ENCODE peak calls at places on chromosomes 12 and 14, in nine cellular contexts. E is ovary, D is A549, G is transverse colon, H is upper lobe of left lung, P is HepG2, X is stomach, Y is sigmoid colon, O is K562. T is an unnamed sample.

GRCh38 chr12:116466536-116466935 is 92.6 kb upstream of the MAP1LC3B2 start:
- DNase-seq in E (no peak), D (no peak), G (no peak), H (no peak), P (no peak), X (no peak), Y (no peak), O (no peak), T (no peak)

GRCh38 chr14:96509457-96510090 is 7.4 kb downstream of the PAPOLA start:
- DNase-seq in E (no peak), D (no peak), G (no peak), H (no peak), P (no peak), X (no peak), Y (no peak), O (no peak), T (no peak)

GRCh38 chr12:28583771-28584261 is 393.6 kb downstream of the CCDC91 start:
- DNase-seq in E (no peak), D (peak; percentile 25), G (no peak), H (no peak), P (no peak), X (no peak), Y (no peak), O (no peak), T (no peak)

GRCh38 chr12:61870658-61871559 is 389.3 kb upstream of the USP15 start:
- DNase-seq in E (no peak), D (no peak), G (no peak), H (no peak), P (no peak), X (no peak), Y (no peak), O (no peak), T (no peak)

GRCh38 chr12:96858162-96858561 is 48.9 kb upstream of the NEDD1 start:
- DNase-seq in E (no peak), D (no peak), G (no peak), H (no peak), P (no peak), X (no peak), Y (no peak), O (no peak), T (no peak)

GRCh38 chr14:54121461-54121860 is 164.8 kb upstream of the BMP4 start:
- DNase-seq in E (no peak), D (no peak), G (no peak), H (no peak), P (no peak), X (no peak), Y (no peak), O (no peak), T (no peak)

GRCh38 chr14:59566725-59567124 is 9.9 kb downstream of the CCDC175 start:
- DNase-seq in E (no peak), D (no peak), G (no peak), H (no peak), P (no peak), X (no peak), Y (no peak), O (no peak), T (no peak)

GRCh38 chr12:132079190-132079589 is 64.9 kb downstream of the DDX51 start:
- DNase-seq in E (peak; percentile 83), D (no peak), G (no peak), H (no peak), P (no peak), X (no peak), Y (no peak), O (no peak), T (no peak)

GRCh38 chr14:51592836-51593235 is 58.9 kb upstream of the FRMD6 start:
- DNase-seq in E (no peak), D (no peak), G (no peak), H (no peak), P (no peak), X (no peak), Y (no peak), O (no peak), T (no peak)

GRCh38 chr14:81427348-81428058 is 27.4 kb upstream of the STON2 start:
- DNase-seq in E (peak; percentile 18), D (no peak), G (peak; percentile 26), H (peak; percentile 45), P (no peak), X (no peak), Y (no peak), O (peak; percentile 64), T (no peak)

GRCh38 chr12:105931104-105931503 is 207.7 kb downstream of the NUAK1 start:
- DNase-seq in E (no peak), D (no peak), G (no peak), H (no peak), P (no peak), X (no peak), Y (no peak), O (no peak), T (no peak)

GRCh38 chr12:116382456-116382902 is 105.0 kb upstream of the MED13L start:
- DNase-seq in E (no peak), D (peak; percentile 72), G (no peak), H (no peak), P (no peak), X (no peak), Y (no peak), O (no peak), T (no peak)

DNA sequence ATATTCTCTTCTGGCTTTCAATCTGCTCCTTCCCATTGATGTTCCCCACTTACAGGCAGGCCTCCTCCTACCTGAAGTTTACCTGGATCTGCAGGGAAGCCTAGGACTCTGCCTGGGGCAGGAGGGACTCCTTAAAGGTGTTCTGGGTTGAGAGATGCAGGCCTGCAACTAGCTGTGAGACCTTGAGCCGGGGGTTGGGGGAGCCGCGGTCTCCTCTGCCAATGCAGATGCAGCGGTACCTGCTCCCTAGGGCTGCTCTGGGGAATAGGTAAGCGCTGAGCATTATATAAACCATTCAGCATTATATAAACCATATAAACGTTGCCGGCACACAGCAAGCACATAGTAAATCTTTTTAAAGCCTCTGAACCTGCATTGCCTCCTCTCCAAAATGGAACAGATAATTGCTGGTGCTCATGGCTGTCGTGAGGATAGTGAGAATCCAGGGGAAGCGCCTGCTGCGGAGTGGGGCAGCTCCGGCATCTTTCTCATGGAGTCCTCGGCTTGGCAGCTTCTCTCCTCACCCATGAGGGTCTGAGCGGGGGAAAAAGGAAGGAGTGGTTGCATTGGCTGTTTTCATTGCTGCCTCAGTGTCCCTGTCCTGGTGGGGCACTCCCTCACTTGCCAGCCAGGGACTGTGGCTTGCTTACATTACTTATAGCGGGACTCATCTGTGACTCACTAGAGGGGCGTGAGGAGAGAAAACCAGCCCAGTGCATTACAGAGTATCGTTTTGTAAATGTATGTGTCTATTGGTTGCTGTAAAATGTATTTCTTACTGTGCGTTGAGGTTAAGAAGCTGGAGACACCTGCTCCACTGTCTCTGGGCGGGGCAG is 12.5 kb upstream of the KRT80 start:
- DNase-seq in E (no peak), D (no peak), G (no peak), H (no peak), P (no peak), X (no peak), Y (peak; percentile 47), O (no peak), T (peak; percentile 56)
- TF ChIP-seq EP300 in E (no peak), D (no peak), G (no peak), H (no peak), P (no peak), X (no peak), Y (no peak), O (no peak), T (no peak)

DNA sequence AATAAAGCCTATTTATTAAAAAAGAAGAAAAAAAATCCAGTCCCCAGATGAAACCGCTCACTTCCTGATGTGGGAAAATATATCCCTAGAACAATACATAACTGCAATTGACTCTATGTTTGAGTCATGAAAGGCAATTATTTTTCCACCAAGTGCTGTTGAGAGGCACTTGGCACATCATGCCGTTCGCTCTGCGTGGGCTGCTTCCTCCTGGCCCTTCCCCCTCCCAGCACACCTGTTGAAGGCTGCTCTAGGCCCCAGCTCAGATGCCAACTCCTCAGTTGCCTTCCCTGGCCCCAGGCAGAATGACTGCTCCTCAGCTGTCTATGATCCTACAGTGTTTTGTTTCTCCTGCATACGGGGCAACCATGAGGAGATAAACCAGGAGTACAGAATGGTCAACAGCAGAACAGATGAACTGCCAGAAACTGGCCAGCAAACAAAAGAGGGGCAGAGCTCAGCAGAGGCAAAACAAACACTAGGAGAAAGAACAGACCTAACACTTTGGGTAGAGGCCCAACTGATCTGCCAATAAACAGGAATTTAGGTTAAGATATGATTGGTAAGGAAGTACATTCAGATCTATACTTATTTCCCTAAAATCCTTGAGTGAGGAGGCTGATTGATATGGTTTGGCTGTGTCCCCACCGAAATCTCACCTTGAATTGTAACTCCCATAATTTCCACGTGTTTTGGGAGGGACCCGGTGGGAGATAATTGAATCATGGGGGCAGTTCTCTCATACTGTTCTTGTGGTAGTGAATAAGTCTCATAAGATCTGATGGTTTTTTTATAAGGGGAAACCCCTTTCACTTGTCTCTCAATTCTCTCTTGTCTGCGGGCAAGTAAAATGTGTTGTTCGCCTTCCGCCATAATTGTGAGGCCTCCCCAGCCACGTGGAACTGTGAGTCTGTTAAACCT is 58.7 kb downstream of the SLC38A1 start:
- DNase-seq in E (no peak), D (no peak), G (peak; percentile 59), H (peak; percentile 85), P (peak; percentile 11), X (peak; percentile 63), Y (peak; percentile 72), O (no peak), T (no peak)
- TF ChIP-seq POLR2A in E (no peak), D (no peak), G (no peak), H (peak; percentile 30), P (no peak), X (no peak), Y (no peak), O (no peak), T (no peak)

GRCh38 chr14:99570542-99571302 is 33.3 kb downstream of the CCDC85C start:
- DNase-seq in E (no peak), D (no peak), G (no peak), H (no peak), P (no peak), X (no peak), Y (no peak), O (no peak), T (no peak)
- H3K27ac ChIP-seq in E (peak overlapping the region; percentile 24), D (peak overlapping the region; percentile 92), G (peak overlapping the region; percentile 82), H (peak overlapping the region; percentile 60), P (peak overlapping the region; percentile 91), X (peak overlapping the region; percentile 84), Y (peak overlapping the region; percentile 94), O (no peak overlapping the region), T (peak overlapping the region; percentile 11)

GRCh38 chr14:92510972-92511371 is 2.6 kb upstream of the RIN3 start:
- DNase-seq in E (no peak), D (peak; percentile 55), G (no peak), H (no peak), P (peak; percentile 48), X (no peak), Y (peak; percentile 58), O (no peak), T (peak; percentile 48)

GRCh38 chr14:92513966-92514843 is 624 bp downstream of the RIN3 start:
- DNase-seq in E (peak; percentile 26), D (peak; percentile 24), G (peak; percentile 57), H (no peak), P (peak; percentile 36), X (no peak), Y (peak; percentile 74), O (no peak), T (no peak)

GRCh38 chr14:92513204-92513965 is at the start of gene RIN3:
- DNase-seq in E (peak; percentile 50), D (peak; percentile 59), G (peak; percentile 61), H (peak; percentile 64), P (peak; percentile 38), X (no peak), Y (peak; percentile 81), O (no peak), T (peak; percentile 82)

GRCh38 chr14:92512807-92513203 is 776 bp upstream of the RIN3 start:
- DNase-seq in E (no peak), D (no peak), G (no peak), H (no peak), P (no peak), X (no peak), Y (no peak), O (no peak), T (no peak)

GRCh38 chr14:92511472-92512247 is 1.9 kb upstream of the RIN3 start:
- DNase-seq in E (no peak), D (peak; percentile 92), G (peak; percentile 60), H (no peak), P (no peak), X (no peak), Y (peak; percentile 65), O (no peak), T (no peak)
- TF ChIP-seq EP300 in E (no peak), D (peak; percentile 82), G (no peak), H (no peak), P (no peak), X (no peak), Y (no peak), O (no peak), T (no peak)